ENCODE peak calls at places on chromosomes 1 and 21, in eight cellular contexts. One of them, this sample, is unnamed.
A peak's percentile ranks its signal among the peaks of the same experiment; 100 is the strongest.

GRCh38 chr1:109655624-109656519 is at the start of gene GSTM4:
- DNase-seq in tibial nerve: peak; percentile 74
- DNase-seq in fibroblast of the aortic adventitia: peak; percentile 78
- DNase-seq in foreskin fibroblast: peak; percentile 90
- DNase-seq in prostate gland: peak; percentile 78
- DNase-seq in Panc1: no peak
- DNase-seq in lung: peak; percentile 76
- DNase-seq in AG10803: peak; percentile 71
- DNase-seq in this sample: no peak

GRCh38 chr1:40866408-40866788 is 4.2 kb upstream of the CITED4 start:
- DNase-seq in tibial nerve: no peak
- DNase-seq in fibroblast of the aortic adventitia: no peak
- DNase-seq in foreskin fibroblast: peak; percentile 27
- DNase-seq in prostate gland: no peak
- DNase-seq in Panc1: peak; percentile 77
- DNase-seq in lung: no peak
- DNase-seq in AG10803: no peak
- DNase-seq in this sample: no peak

GRCh38 chr1:10730985-10731384 is 65.5 kb downstream of the CASZ1 start:
- DNase-seq in tibial nerve: no peak
- DNase-seq in fibroblast of the aortic adventitia: peak; percentile 57
- DNase-seq in foreskin fibroblast: peak; percentile 44
- DNase-seq in prostate gland: no peak
- DNase-seq in Panc1: peak; percentile 82
- DNase-seq in lung: no peak
- DNase-seq in AG10803: peak; percentile 87
- DNase-seq in this sample: peak; percentile 36

GRCh38 chr1:194833111-194833510 is 1646.7 kb upstream of the B3GALT2 start:
- DNase-seq in tibial nerve: no peak
- DNase-seq in fibroblast of the aortic adventitia: no peak
- DNase-seq in foreskin fibroblast: no peak
- DNase-seq in prostate gland: no peak
- DNase-seq in Panc1: no peak
- DNase-seq in lung: no peak
- DNase-seq in AG10803: no peak
- DNase-seq in this sample: no peak

GRCh38 chr1:218785928-218786327 is 387.8 kb upstream of the LYPLAL1 start:
- DNase-seq in tibial nerve: peak; percentile 81
- DNase-seq in fibroblast of the aortic adventitia: peak; percentile 88
- DNase-seq in foreskin fibroblast: peak; percentile 81
- DNase-seq in prostate gland: no peak
- DNase-seq in Panc1: no peak
- DNase-seq in lung: no peak
- DNase-seq in AG10803: peak; percentile 51
- DNase-seq in this sample: peak; percentile 31

GRCh38 chr1:76891931-76892330 is 24.7 kb downstream of the ST6GALNAC5 start:
- DNase-seq in tibial nerve: no peak
- DNase-seq in fibroblast of the aortic adventitia: no peak
- DNase-seq in foreskin fibroblast: peak; percentile 51
- DNase-seq in prostate gland: no peak
- DNase-seq in Panc1: no peak
- DNase-seq in lung: no peak
- DNase-seq in AG10803: peak; percentile 91
- DNase-seq in this sample: peak; percentile 56

GRCh38 chr1:53073899-53074311 is 11.9 kb downstream of the PODN start:
- DNase-seq in tibial nerve: peak; percentile 49
- DNase-seq in fibroblast of the aortic adventitia: peak; percentile 48
- DNase-seq in foreskin fibroblast: no peak
- DNase-seq in prostate gland: no peak
- DNase-seq in Panc1: no peak
- DNase-seq in lung: no peak
- DNase-seq in AG10803: no peak
- DNase-seq in this sample: no peak

GRCh38 chr1:213120386-213120785 is 69.3 kb downstream of the RPS6KC1 start:
- DNase-seq in tibial nerve: no peak
- DNase-seq in fibroblast of the aortic adventitia: peak; percentile 6
- DNase-seq in foreskin fibroblast: no peak
- DNase-seq in prostate gland: no peak
- DNase-seq in Panc1: no peak
- DNase-seq in lung: no peak
- DNase-seq in AG10803: no peak
- DNase-seq in this sample: no peak

GRCh38 chr1:203593723-203594122 is 32.9 kb upstream of the ATP2B4 start:
- DNase-seq in tibial nerve: no peak
- DNase-seq in fibroblast of the aortic adventitia: no peak
- DNase-seq in foreskin fibroblast: no peak
- DNase-seq in prostate gland: no peak
- DNase-seq in Panc1: no peak
- DNase-seq in lung: no peak
- DNase-seq in AG10803: no peak
- DNase-seq in this sample: no peak

GRCh38 chr1:201329801-201330200 is 46.5 kb downstream of the PKP1 start:
- DNase-seq in tibial nerve: no peak
- DNase-seq in fibroblast of the aortic adventitia: no peak
- DNase-seq in foreskin fibroblast: peak; percentile 22
- DNase-seq in prostate gland: no peak
- DNase-seq in Panc1: no peak
- DNase-seq in lung: no peak
- DNase-seq in AG10803: no peak
- DNase-seq in this sample: no peak

GRCh38 chr1:14095001-14095400 is 395.0 kb downstream of the PRDM2 start:
- DNase-seq in tibial nerve: no peak
- DNase-seq in fibroblast of the aortic adventitia: peak; percentile 26
- DNase-seq in foreskin fibroblast: peak; percentile 16
- DNase-seq in prostate gland: no peak
- DNase-seq in Panc1: no peak
- DNase-seq in lung: no peak
- DNase-seq in AG10803: peak; percentile 16
- DNase-seq in this sample: no peak

GRCh38 chr1:222616535-222616934 is 1.4 kb upstream of the MIA3 start:
- DNase-seq in tibial nerve: no peak
- DNase-seq in fibroblast of the aortic adventitia: peak; percentile 75
- DNase-seq in foreskin fibroblast: peak; percentile 91
- DNase-seq in prostate gland: no peak
- DNase-seq in Panc1: no peak
- DNase-seq in lung: no peak
- DNase-seq in AG10803: peak; percentile 99
- DNase-seq in this sample: peak; percentile 68

GRCh38 chr1:77489910-77490309 is 192.5 kb downstream of the ZZZ3 start:
- DNase-seq in tibial nerve: no peak
- DNase-seq in fibroblast of the aortic adventitia: no peak
- DNase-seq in foreskin fibroblast: peak; percentile 34
- DNase-seq in prostate gland: no peak
- DNase-seq in Panc1: no peak
- DNase-seq in lung: no peak
- DNase-seq in AG10803: peak; percentile 88
- DNase-seq in this sample: peak; percentile 61

GRCh38 chr1:12600335-12600734 is 17.7 kb downstream of the DHRS3 start:
- DNase-seq in tibial nerve: peak; percentile 55
- DNase-seq in fibroblast of the aortic adventitia: peak; percentile 51
- DNase-seq in foreskin fibroblast: peak; percentile 21
- DNase-seq in prostate gland: peak; percentile 44
- DNase-seq in Panc1: no peak
- DNase-seq in lung: peak; percentile 42
- DNase-seq in AG10803: no peak
- DNase-seq in this sample: no peak

DNA sequence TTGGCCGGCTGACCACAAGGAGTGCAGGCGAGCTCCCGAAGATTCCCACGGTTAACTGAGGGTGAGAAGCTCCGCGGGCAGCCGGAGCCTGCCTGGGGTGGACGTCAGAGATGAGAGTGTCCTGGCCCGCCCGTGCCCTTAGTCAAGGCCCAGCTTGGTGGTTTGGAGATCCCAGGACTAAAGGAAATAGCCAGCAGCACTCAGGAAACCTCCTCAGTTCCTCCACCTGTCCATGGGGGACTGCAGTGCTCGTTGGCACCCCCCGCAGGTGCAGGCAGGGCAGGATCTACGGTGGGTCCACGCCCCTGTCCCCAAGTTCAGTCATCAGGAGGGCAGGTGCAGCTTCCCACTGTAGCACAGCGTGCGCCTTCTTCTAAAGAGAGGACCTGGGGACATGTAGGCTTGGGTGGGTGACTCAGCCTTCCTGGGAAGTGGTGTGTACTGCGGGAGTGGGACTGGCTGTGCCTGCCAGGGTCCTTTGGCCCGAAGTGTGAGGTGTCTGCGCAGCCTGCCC is 32.5 kb downstream of the SLX9 start:
- DNase-seq in tibial nerve: no peak
- DNase-seq in fibroblast of the aortic adventitia: no peak
- DNase-seq in foreskin fibroblast: no peak
- DNase-seq in prostate gland: no peak
- DNase-seq in Panc1: no peak
- DNase-seq in lung: no peak
- DNase-seq in AG10803: no peak
- DNase-seq in this sample: no peak
- TF ChIP-seq CTCF in tibial nerve: no peak
- TF ChIP-seq CTCF in fibroblast of the aortic adventitia: no peak
- TF ChIP-seq CTCF in foreskin fibroblast: no peak
- TF ChIP-seq CTCF in prostate gland: no peak
- TF ChIP-seq CTCF in Panc1: no peak
- TF ChIP-seq CTCF in lung: no peak
- TF ChIP-seq CTCF in AG10803: no peak
- TF ChIP-seq CTCF in this sample: no peak

GRCh38 chr1:24751833-24752232 is 6.6 kb downstream of the CLIC4 start:
- DNase-seq in tibial nerve: no peak
- DNase-seq in fibroblast of the aortic adventitia: no peak
- DNase-seq in foreskin fibroblast: peak; percentile 26
- DNase-seq in prostate gland: no peak
- DNase-seq in Panc1: no peak
- DNase-seq in lung: no peak
- DNase-seq in AG10803: peak; percentile 34
- DNase-seq in this sample: no peak

GRCh38 chr1:24749257-24749656 is 4.0 kb downstream of the CLIC4 start:
- DNase-seq in tibial nerve: no peak
- DNase-seq in fibroblast of the aortic adventitia: no peak
- DNase-seq in foreskin fibroblast: no peak
- DNase-seq in prostate gland: no peak
- DNase-seq in Panc1: no peak
- DNase-seq in lung: no peak
- DNase-seq in AG10803: no peak
- DNase-seq in this sample: no peak

GRCh38 chr1:24749886-24750285 is 4.6 kb downstream of the CLIC4 start:
- DNase-seq in tibial nerve: no peak
- DNase-seq in fibroblast of the aortic adventitia: no peak
- DNase-seq in foreskin fibroblast: no peak
- DNase-seq in prostate gland: no peak
- DNase-seq in Panc1: no peak
- DNase-seq in lung: no peak
- DNase-seq in AG10803: no peak
- DNase-seq in this sample: no peak

GRCh38 chr1:24754229-24754628 is 9.0 kb downstream of the CLIC4 start:
- DNase-seq in tibial nerve: no peak
- DNase-seq in fibroblast of the aortic adventitia: peak; percentile 33
- DNase-seq in foreskin fibroblast: no peak
- DNase-seq in prostate gland: no peak
- DNase-seq in Panc1: no peak
- DNase-seq in lung: no peak
- DNase-seq in AG10803: peak; percentile 33
- DNase-seq in this sample: no peak

DNA sequence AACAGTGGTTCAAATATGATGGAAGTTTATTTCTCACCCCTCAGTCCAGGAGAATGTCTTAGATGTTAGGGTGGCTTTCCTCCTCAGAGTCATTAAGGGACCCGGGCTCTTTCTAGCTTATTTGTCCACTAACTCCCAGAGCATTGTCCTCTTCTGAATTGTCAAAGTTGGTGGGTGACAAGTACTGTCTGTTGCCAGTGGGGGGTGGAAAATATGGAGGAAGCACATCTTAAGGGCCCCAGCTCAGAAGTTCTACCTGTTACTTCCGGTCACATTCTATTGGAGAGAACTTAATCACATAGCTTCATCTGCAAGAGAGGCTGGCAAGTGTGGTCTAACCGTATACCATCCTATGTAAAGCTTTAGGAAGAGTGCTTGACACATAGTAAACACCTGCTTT is 7.1 kb downstream of the CLIC4 start:
- DNase-seq in tibial nerve: no peak
- DNase-seq in fibroblast of the aortic adventitia: no peak
- DNase-seq in foreskin fibroblast: no peak
- DNase-seq in prostate gland: no peak
- DNase-seq in Panc1: no peak
- DNase-seq in lung: no peak
- DNase-seq in AG10803: no peak
- DNase-seq in this sample: no peak
- H3K4me3 ChIP-seq in tibial nerve: no peak overlapping the region
- H3K4me3 ChIP-seq in fibroblast of the aortic adventitia: no peak overlapping the region
- H3K4me3 ChIP-seq in foreskin fibroblast: no peak overlapping the region
- H3K4me3 ChIP-seq in prostate gland: no peak overlapping the region
- H3K4me3 ChIP-seq in Panc1: no peak overlapping the region
- H3K4me3 ChIP-seq in lung: no peak overlapping the region
- H3K4me3 ChIP-seq in AG10803: no peak overlapping the region
- H3K4me3 ChIP-seq in this sample: no peak overlapping the region

GRCh38 chr1:29029652-29030051 is 94.1 kb downstream of the TMEM200B start:
- DNase-seq in tibial nerve: no peak
- DNase-seq in fibroblast of the aortic adventitia: no peak
- DNase-seq in foreskin fibroblast: no peak
- DNase-seq in prostate gland: no peak
- DNase-seq in Panc1: no peak
- DNase-seq in lung: no peak
- DNase-seq in AG10803: no peak
- DNase-seq in this sample: no peak

GRCh38 chr1:29032839-29033238 is 90.9 kb downstream of the TMEM200B start:
- DNase-seq in tibial nerve: no peak
- DNase-seq in fibroblast of the aortic adventitia: no peak
- DNase-seq in foreskin fibroblast: no peak
- DNase-seq in prostate gland: no peak
- DNase-seq in Panc1: no peak
- DNase-seq in lung: no peak
- DNase-seq in AG10803: no peak
- DNase-seq in this sample: no peak

DNA sequence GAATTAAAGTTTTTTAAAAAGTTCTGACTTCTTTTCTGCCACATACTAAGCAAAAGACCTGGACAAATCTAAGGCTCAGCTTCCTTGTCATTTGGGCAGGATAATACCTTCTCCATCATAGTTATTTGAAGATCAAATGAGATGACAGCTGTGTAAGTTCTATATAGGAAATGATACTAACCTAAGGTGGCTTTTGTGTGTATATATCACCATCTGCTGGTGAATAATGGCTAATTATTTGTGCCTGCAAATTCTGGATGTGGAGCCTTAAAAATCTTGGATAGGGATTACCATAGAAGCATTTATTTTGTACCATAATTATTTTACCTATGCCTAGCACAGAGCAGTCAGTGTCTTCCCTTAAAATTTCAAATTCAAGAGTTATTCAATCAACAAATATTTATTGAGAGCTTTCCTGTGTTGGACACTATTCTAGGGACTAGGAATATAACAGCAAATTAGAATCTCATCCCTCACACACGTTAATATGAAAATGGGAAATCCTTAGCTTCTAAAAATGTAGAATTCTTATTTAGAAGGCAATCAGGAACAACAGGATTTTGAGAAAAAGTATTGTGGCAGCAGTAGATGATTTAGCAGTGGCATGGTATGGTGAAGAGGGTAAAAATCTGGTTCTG is 89.8 kb downstream of the TMEM200B start:
- DNase-seq in tibial nerve: no peak
- DNase-seq in fibroblast of the aortic adventitia: peak; percentile 71
- DNase-seq in foreskin fibroblast: peak; percentile 66
- DNase-seq in prostate gland: no peak
- DNase-seq in Panc1: peak; percentile 30
- DNase-seq in lung: no peak
- DNase-seq in AG10803: peak; percentile 50
- DNase-seq in this sample: no peak
- TF ChIP-seq CTCF in tibial nerve: peak; percentile 27
- TF ChIP-seq CTCF in fibroblast of the aortic adventitia: peak; percentile 63
- TF ChIP-seq CTCF in foreskin fibroblast: peak; percentile 47
- TF ChIP-seq CTCF in prostate gland: peak; percentile 82
- TF ChIP-seq CTCF in Panc1: peak; percentile 64
- TF ChIP-seq CTCF in lung: peak; percentile 63
- TF ChIP-seq CTCF in AG10803: peak; percentile 77
- TF ChIP-seq CTCF in this sample: peak; percentile 25

GRCh38 chr1:38258085-38258484 is 211.5 kb upstream of the POU3F1 start:
- DNase-seq in tibial nerve: no peak
- DNase-seq in fibroblast of the aortic adventitia: no peak
- DNase-seq in foreskin fibroblast: no peak
- DNase-seq in prostate gland: no peak
- DNase-seq in Panc1: no peak
- DNase-seq in lung: no peak
- DNase-seq in AG10803: no peak
- DNase-seq in this sample: no peak
- H3K4me3 ChIP-seq in tibial nerve: no peak overlapping the region
- H3K4me3 ChIP-seq in fibroblast of the aortic adventitia: no peak overlapping the region
- H3K4me3 ChIP-seq in foreskin fibroblast: no peak overlapping the region
- H3K4me3 ChIP-seq in prostate gland: no peak overlapping the region
- H3K4me3 ChIP-seq in Panc1: no peak overlapping the region
- H3K4me3 ChIP-seq in lung: no peak overlapping the region
- H3K4me3 ChIP-seq in AG10803: no peak overlapping the region
- H3K4me3 ChIP-seq in this sample: no peak overlapping the region

This sample was measured in AG04449.